ENCODE peak calls at places on chromosomes 7 and 10, in ten cellular contexts. Q, I, H, V, K, B, W, T, D and U are unnamed samples.

GRCh38 chr10:16993186-16993585 is 136.4 kb downstream of the CUBN start:
- DNase-seq in Q (no peak), I (no peak), H (no peak), V (no peak), K (no peak), B (no peak), W (no peak), T (no peak), D (no peak), U (no peak)

GRCh38 chr10:30365883-30366282 is 16.8 kb upstream of the MTPAP start:
- DNase-seq in Q (no peak), I (no peak), H (no peak), V (no peak), K (no peak), B (no peak), W (no peak), T (no peak), D (no peak), U (no peak)

GRCh38 chr10:29794776-29795635 is 160.2 kb upstream of the SVIL start:
- DNase-seq in Q (peak), I (no peak), H (no peak), V (no peak), K (no peak), B (no peak), W (no peak), T (no peak), D (no peak), U (no peak)

GRCh38 chr7:122199171-122199570 is 55.1 kb upstream of the AASS start:
- DNase-seq in Q (no peak), I (no peak), H (no peak), V (no peak), K (peak), B (no peak), W (no peak), T (no peak), D (no peak), U (no peak)

GRCh38 chr7:2880882-2881281 is 36.8 kb upstream of the GNA12 start:
- DNase-seq in Q (no peak), I (no peak), H (no peak), V (no peak), K (no peak), B (peak), W (no peak), T (no peak), D (no peak), U (no peak)

GRCh38 chr10:24906372-24906771 is 46.0 kb downstream of the PRTFDC1 start:
- DNase-seq in Q (no peak), I (no peak), H (no peak), V (no peak), K (no peak), B (no peak), W (no peak), T (no peak), D (no peak), U (no peak)

GRCh38 chr7:127865466-127865865 is 165.8 kb downstream of the LRRC4 start:
- DNase-seq in Q (peak), I (no peak), H (no peak), V (peak), K (peak), B (no peak), W (no peak), T (no peak), D (no peak), U (no peak)

GRCh38 chr7:92246363-92247101 is 758 bp downstream of the ANKIB1 start:
- DNase-seq in Q (no peak), I (no peak), H (peak), V (no peak), K (peak), B (peak), W (peak), T (no peak), D (peak), U (no peak)

GRCh38 chr10:37643187-37643586 is 214.2 kb downstream of the ZNF248 start:
- DNase-seq in Q (no peak), I (no peak), H (no peak), V (no peak), K (no peak), B (no peak), W (no peak), T (no peak), D (no peak), U (no peak)

GRCh38 chr7:26857534-26858228 is 6.7 kb downstream of the SKAP2 start:
- DNase-seq in Q (no peak), I (no peak), H (no peak), V (peak), K (no peak), B (peak), W (no peak), T (no peak), D (no peak), U (peak)